ENCODE peak calls at places on chromosomes 13 and 19, in eight cellular contexts. E is neural progenitor cell, W is colonic mucosa, Q is mesenchymal stem cell, H is SK-N-SH, N is Karpas-422, X is fibroblast of lung, O is IMR-90. B is an unnamed sample. For H3K36me3, the result is how much of the 10 kb centered on the place peaks cover.

GRCh38 chr19:35860436-35860817 is 3.7 kb downstream of the KIRREL2 start:
- DNase-seq in X (no peak), E (no peak), Q (no peak), N (no peak), O (no peak), W (no peak), H (no peak), B (peak)

GRCh38 chr13:36344886-36345437 is 1.2 kb downstream of the SPART start:
- DNase-seq in X (no peak), H (no peak), N (no peak), O (no peak), E (peak), W (no peak), Q (no peak), B (peak)

GRCh38 chr13:87274209-87274819 is 396.9 kb upstream of the SLITRK5 start:
- DNase-seq in E (peak), O (peak), H (peak), W (peak), X (peak), Q (peak), N (peak), B (peak)

GRCh38 chr13:95740921-95741320 is 64.0 kb downstream of the DNAJC3 start:
- DNase-seq in O (no peak), E (no peak), N (no peak), Q (no peak), H (no peak), W (no peak), X (no peak), B (no peak)

GRCh38 chr13:99362362-99362761 is 55.2 kb upstream of the GPR183 start:
- DNase-seq in H (no peak), Q (no peak), W (no peak), N (no peak), X (no peak), O (no peak), E (no peak), B (no peak)

GRCh38 chr13:79481685-79482052 is 714 bp downstream of the NDFIP2 start:
- DNase-seq in N (peak), W (peak), O (no peak), H (peak), Q (no peak), E (no peak), X (no peak), B (no peak)

GRCh38 chr13:76711515-76712182 is 174.6 kb downstream of the KCTD12 start:
- DNase-seq in N (no peak), O (peak), W (no peak), Q (peak), H (no peak), E (no peak), X (peak), B (no peak)

GRCh38 chr13:91459485-91459884 is 61.1 kb downstream of the GPC5 start:
- DNase-seq in X (no peak), W (no peak), H (no peak), O (no peak), N (no peak), E (no peak), Q (no peak), B (no peak)

GRCh38 chr19:34504273-34504808 is 22.8 kb downstream of the WTIP start:
- DNase-seq in X (no peak), Q (no peak), H (no peak), E (no peak), N (no peak), O (no peak), W (no peak), B (no peak)

GRCh38 chr13:42807866-42808265 is 26.5 kb downstream of the FAM216B start:
- DNase-seq in X (peak), H (no peak), Q (peak), W (no peak), O (peak), N (no peak), E (no peak), B (no peak)

GRCh38 chr19:10093295-10094186 is 7.4 kb downstream of the SHFL start:
- DNase-seq in W (no peak), Q (no peak), N (no peak), X (no peak), E (no peak), O (no peak), H (no peak), B (peak)

GRCh38 chr13:100394005-100394695 is 194.4 kb downstream of the GGACT start:
- DNase-seq in N (no peak), X (peak), O (peak), Q (peak), W (no peak), E (no peak), H (peak), B (no peak)

GRCh38 chr13:45269204-45269603 is 68.4 kb upstream of the KCTD4 start:
- DNase-seq in H (no peak), X (peak), N (peak), O (peak), W (no peak), E (no peak), Q (peak), B (no peak)

GRCh38 chr19:49011194-49011593 is 5.7 kb downstream of the LHB start:
- DNase-seq in H (no peak), N (no peak), E (no peak), X (no peak), O (no peak), Q (no peak), W (no peak), B (no peak)

GRCh38 chr13:105370011-105370645 is 1165.3 kb downstream of the EFNB2 start:
- DNase-seq in N (no peak), X (no peak), E (no peak), Q (no peak), O (no peak), H (no peak), W (no peak), B (no peak)

GRCh38 chr13:112213467-112214245 is 146.7 kb downstream of the SOX1 start:
- DNase-seq in E (no peak), W (peak), O (no peak), Q (no peak), N (no peak), X (no peak), H (no peak), B (no peak)

GRCh38 chr19:50378863-50379236 is 2.6 kb downstream of the NR1H2 start:
- DNase-seq in O (no peak), W (no peak), N (no peak), Q (no peak), E (no peak), H (no peak), X (no peak), B (no peak)

GRCh38 chr13:59874973-59875372 is 288.8 kb downstream of the DIAPH3 start:
- DNase-seq in Q (no peak), X (no peak), E (no peak), O (no peak), H (no peak), W (no peak), N (no peak), B (no peak)

GRCh38 chr19:43495082-43495481 is 9.5 kb downstream of the PHLDB3 start:
- DNase-seq in Q (no peak), O (no peak), N (no peak), H (no peak), W (no peak), X (no peak), E (no peak), B (no peak)

GRCh38 chr13:30114586-30115256 is 192.6 kb downstream of the KATNAL1 start:
- DNase-seq in Q (peak), N (peak), W (peak), H (peak), E (peak), X (peak), O (peak), B (peak)

GRCh38 chr13:95156208-95156607 is 145.0 kb downstream of the ABCC4 start:
- DNase-seq in W (no peak), H (peak), O (peak), E (no peak), Q (no peak), N (no peak), X (peak), B (no peak)

DNA sequence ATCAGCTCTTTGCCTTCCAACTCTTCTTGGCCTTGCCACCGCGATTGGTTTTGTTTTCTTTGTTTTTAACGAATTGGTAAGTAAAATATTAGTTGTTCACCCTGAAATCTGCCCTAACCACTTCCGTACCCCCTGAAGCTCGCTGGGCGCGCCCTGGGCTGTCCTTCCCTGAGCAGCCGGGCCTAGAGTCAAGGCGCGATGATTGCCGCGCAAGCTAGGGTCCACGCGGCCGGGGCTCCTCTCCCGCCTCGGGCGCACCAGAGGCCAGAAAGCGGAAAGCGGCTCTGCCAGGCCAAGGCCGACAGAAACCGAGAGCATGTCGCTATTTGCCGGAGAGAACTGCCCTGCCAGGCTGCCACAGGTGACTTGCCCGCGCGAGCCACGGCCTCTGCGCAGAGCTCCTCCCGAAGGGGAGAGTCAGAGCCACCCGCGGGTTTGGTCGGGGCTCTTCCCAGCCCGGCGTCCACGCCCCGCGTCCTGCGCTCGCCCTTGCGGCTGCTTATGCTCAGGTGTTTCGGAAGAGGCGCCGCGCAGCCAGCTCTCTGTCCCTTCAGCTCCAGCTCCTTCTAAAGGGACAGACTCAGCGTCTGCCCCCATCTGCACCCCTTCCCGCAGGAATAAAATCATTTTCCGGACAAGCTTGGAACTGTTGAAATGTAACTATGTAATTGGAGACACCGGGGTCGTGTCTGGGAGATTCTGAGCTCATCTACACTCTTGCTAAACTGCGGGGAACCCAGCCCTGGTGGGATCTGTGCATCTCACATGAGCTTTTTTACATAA is 6.7 kb upstream of the CDX2 start:
- DNase-seq in Q (no peak), E (peak), W (no peak), O (no peak), N (peak), H (peak), X (no peak), B (peak)
- H3K9ac ChIP-seq in Q (no peak), E (no peak), W (peak), O (no peak), N (no peak), H (no peak), X (no peak), B (no peak)

GRCh38 chr19:17183271-17183757 is 31.8 kb upstream of the USE1 start:
- DNase-seq in O (no peak), W (no peak), H (no peak), E (no peak), Q (no peak), N (no peak), X (no peak), B (no peak)

GRCh38 chr19:17184381-17184841 is 30.7 kb upstream of the USE1 start:
- DNase-seq in X (no peak), N (no peak), W (no peak), H (no peak), E (no peak), O (peak), Q (peak), B (no peak)

GRCh38 chr19:17180997-17181702 is 34.0 kb upstream of the USE1 start:
- DNase-seq in X (no peak), H (no peak), Q (no peak), N (no peak), W (no peak), O (no peak), E (peak), B (peak)

GRCh38 chr19:17183858-17184271 is 31.3 kb upstream of the USE1 start:
- DNase-seq in X (no peak), H (no peak), E (no peak), O (no peak), Q (no peak), N (no peak), W (no peak), B (no peak)

DNA sequence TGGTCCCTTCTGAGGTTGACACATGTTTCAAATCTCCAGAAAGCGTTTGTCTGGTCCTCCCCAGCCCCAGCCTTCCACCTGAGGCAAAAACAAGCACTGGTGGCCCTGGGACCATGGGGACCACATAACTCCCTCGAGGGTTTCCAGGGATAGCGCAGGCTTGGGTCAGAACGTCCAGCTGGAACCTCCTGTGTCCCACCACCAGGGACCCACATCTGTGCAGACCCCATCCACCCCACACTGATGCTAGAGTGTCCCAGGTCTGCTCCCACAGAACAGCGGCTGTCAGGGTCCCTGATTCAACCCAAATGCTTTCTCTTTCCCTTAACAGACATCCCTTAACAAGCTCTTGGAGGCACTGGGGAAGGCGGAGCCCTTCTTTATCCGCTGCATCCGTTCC is 29.6 kb upstream of the USE1 start:
- DNase-seq in X (no peak), E (no peak), O (no peak), W (no peak), Q (no peak), H (no peak), N (no peak), B (no peak)
- H3K36me3 ChIP-seq in X (under half), E (under half), O (half or more), W (under half), Q (half or more), H (under half), N (under half), B (under half)

GRCh38 chr19:40803170-40803856 is 4.3 kb downstream of the EGLN2 start:
- DNase-seq in Q (no peak), E (no peak), X (no peak), N (no peak), H (no peak), W (no peak), O (no peak), B (no peak)

GRCh38 chr19:40801449-40802299 is 2.7 kb downstream of the EGLN2 start:
- DNase-seq in X (no peak), N (no peak), H (no peak), W (no peak), O (no peak), Q (no peak), E (no peak), B (no peak)

GRCh38 chr19:40800997-40801377 is 2.0 kb downstream of the EGLN2 start:
- DNase-seq in E (no peak), N (no peak), W (no peak), H (no peak), X (no peak), Q (no peak), O (no peak), B (no peak)

GRCh38 chr19:40803857-40804782 is 5.1 kb downstream of the EGLN2 start:
- DNase-seq in X (no peak), O (no peak), H (no peak), N (peak), W (peak), Q (no peak), E (no peak), B (peak)

GRCh38 chr19:40802300-40803169 is 3.5 kb downstream of the EGLN2 start:
- DNase-seq in X (no peak), W (peak), E (no peak), Q (no peak), H (peak), N (peak), O (no peak), B (no peak)
- H3K9ac ChIP-seq in X (peak), W (peak), E (no peak), Q (peak), H (no peak), N (peak), O (peak), B (peak)

DNA sequence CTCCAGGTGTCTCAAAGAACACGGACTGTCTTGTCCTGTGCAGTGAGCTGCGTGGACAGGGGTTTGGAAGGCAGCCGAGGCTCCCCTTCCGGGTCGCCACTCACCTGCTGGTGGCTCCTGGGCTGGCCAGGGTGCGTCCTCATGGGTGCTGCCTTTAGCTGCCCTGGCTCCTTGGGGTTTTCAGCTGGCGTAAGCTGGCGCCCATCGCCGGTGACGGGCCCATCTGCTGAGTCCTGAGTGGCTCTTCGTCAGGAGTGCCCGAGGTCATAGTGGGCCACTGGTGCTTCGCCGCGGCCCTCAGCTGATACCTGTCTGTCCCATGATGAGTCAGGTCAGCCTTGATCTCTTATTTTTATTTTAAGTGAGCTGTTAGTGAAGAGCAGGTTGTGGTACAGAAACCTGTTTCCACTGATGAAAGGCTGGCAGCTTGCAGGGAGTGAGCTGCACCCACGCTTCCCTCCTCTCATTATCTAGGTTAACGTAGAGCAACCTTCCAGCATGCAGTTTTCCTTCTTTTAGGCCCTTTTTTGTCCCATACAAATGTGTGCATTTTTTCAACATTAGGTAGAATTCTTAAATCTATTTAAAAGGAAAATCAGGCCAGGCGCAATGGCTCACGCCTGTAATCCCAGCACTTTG is 18.4 kb downstream of the EPN1 start:
- DNase-seq in O (no peak), W (no peak), E (no peak), N (no peak), Q (no peak), H (no peak), X (no peak), B (no peak)
- H3K36me3 ChIP-seq in O (half or more), W (under half), E (under half), N (under half), Q (half or more), H (half or more), X (under half), B (under half)

GRCh38 chr13:23159587-23160240 is 21.1 kb upstream of the SGCG start:
- DNase-seq in O (no peak), E (peak), X (no peak), Q (no peak), H (peak), W (no peak), N (no peak), B (peak)

GRCh38 chr13:23159205-23159586 is 21.6 kb upstream of the SGCG start:
- DNase-seq in N (no peak), X (peak), H (peak), E (peak), W (peak), O (peak), Q (no peak), B (peak)

GRCh38 chr13:23160241-23161175 is 20.3 kb upstream of the SGCG start:
- DNase-seq in Q (no peak), E (peak), X (peak), N (no peak), H (no peak), O (no peak), W (no peak), B (peak)

DNA sequence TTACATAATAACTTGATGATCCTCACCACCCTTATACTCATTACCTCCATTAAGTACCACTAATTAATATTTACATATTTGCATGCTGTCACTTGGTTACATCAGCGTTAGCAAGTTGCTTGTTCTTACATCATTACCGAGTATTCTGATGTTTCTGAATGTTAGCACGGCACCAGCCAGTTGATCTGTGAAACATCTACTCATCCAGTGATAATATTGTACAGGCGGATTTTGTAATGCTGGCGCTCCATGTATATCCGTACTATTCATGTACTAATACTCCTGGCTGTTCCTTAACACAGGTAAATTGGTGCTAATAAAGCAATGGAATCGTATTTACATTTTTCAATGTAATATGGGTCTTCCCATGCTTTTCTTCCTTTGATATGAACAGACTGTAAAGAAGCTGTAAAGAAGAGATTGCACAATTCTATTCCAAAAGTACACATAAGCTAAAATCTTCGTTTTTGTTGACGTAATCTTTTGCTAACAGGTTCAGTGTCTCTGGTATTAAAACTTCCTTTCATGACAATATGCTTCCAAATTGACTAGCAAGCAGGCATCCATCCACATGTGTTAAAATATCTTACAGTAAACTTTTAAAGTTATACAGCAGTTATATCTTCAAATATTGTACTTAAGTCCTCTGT is 19.5 kb upstream of the SGCG start:
- DNase-seq in H (no peak), W (no peak), E (no peak), N (no peak), O (no peak), Q (no peak), X (peak), B (no peak)
- H3K9ac ChIP-seq in H (no peak), W (no peak), E (no peak), N (no peak), O (no peak), Q (no peak), X (no peak), B (no peak)

DNA sequence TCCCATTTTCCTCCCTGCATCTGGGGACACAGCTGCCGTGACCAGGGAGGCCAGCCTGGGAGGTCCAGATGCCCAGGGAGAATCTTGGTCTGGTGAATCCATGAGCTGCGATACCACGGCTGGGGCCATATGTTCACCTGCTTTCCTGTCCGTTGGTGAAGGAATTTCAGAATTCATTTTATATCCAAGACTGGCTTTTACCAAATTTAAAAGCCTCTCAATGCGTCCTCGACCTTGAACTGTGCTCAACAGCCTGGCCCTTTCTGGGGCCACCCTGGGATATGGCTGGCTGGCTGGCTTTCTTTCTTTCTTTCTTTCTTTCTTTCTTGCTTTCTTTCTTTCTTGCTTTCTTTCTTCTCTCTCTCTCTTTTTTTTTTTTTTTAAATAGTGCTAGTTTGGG is 22.2 kb upstream of the GDF15 start:
- DNase-seq in H (no peak), N (no peak), Q (no peak), E (no peak), W (no peak), X (no peak), O (no peak), B (no peak)
- H3K36me3 ChIP-seq in H (under half), N (under half), Q (half or more), E (under half), W (under half), X (under half), O (under half), B (under half)

GRCh38 chr19:46783670-46784069 is 4.7 kb downstream of the SLC1A5 start:
- DNase-seq in Q (no peak), X (no peak), O (no peak), N (peak), H (no peak), W (no peak), E (no peak), B (no peak)
- H3K9ac ChIP-seq in Q (peak), X (no peak), O (peak), N (peak), H (no peak), W (peak), E (no peak), B (no peak)

GRCh38 chr19:47750752-47751151 is 5.4 kb downstream of the NOP53 start:
- DNase-seq in E (no peak), W (no peak), X (no peak), H (no peak), O (no peak), N (no peak), Q (no peak), B (no peak)
- H3K36me3 ChIP-seq in E (under half), W (under half), X (under half), H (half or more), O (half or more), N (under half), Q (half or more), B (half or more)

GRCh38 chr19:6728346-6728745 is 7.9 kb upstream of the C3 start:
- DNase-seq in Q (no peak), W (no peak), H (no peak), O (no peak), E (no peak), X (no peak), N (no peak), B (peak)
- H3K9ac ChIP-seq in Q (no peak), W (no peak), H (no peak), O (no peak), E (no peak), X (no peak), N (no peak), B (no peak)

B was measured in endodermal cell.